ENCODE peak calls at places on chromosomes 3 and 15, in seven cellular contexts. N, F, C, U, M, Q and P are unnamed samples.

GRCh38 chr15:81843226-81843625 is 202.6 kb downstream of the MEX3B start:
- DNase-seq in N (no peak), F (no peak), C (no peak), U (no peak), M (no peak), Q (no peak), P (no peak)

GRCh38 chr3:24119321-24119751 is 174.2 kb downstream of the NR1D2 start:
- DNase-seq in N (no peak), F (peak; percentile 86), C (no peak), U (peak; percentile 87), M (no peak), Q (peak; percentile 86), P (no peak)

GRCh38 chr15:74531144-74531811 is 9.7 kb upstream of the ARID3B start:
- DNase-seq in N (no peak), F (peak; percentile 69), C (peak; percentile 91), U (peak; percentile 78), M (no peak), Q (peak; percentile 89), P (peak; percentile 53)

GRCh38 chr3:120853416-120853815 is 54.6 kb upstream of the STXBP5L start:
- DNase-seq in N (no peak), F (no peak), C (no peak), U (no peak), M (no peak), Q (no peak), P (no peak)

GRCh38 chr15:70200003-70200410 is 102.3 kb upstream of the TLE3 start:
- DNase-seq in N (no peak), F (no peak), C (no peak), U (no peak), M (no peak), Q (no peak), P (no peak)

GRCh38 chr3:179604336-179605078 is at the start of the genes MRPL47 and NDUFB5:
- DNase-seq in N (peak; percentile 96), F (peak; percentile 98), C (peak; percentile 90), U (peak; percentile 99), M (peak; percentile 93), Q (peak; percentile 94), P (peak; percentile 85)

GRCh38 chr3:12706504-12707253 is 42.8 kb upstream of the RAF1 start:
- DNase-seq in N (peak; percentile 46), F (peak; percentile 78), C (no peak), U (peak; percentile 85), M (peak; percentile 24), Q (peak; percentile 78), P (no peak)

GRCh38 chr15:61527836-61528589 is 298.9 kb upstream of the RORA start:
- DNase-seq in N (no peak), F (no peak), C (no peak), U (no peak), M (no peak), Q (no peak), P (no peak)

GRCh38 chr3:114698355-114699105 is 404.7 kb downstream of the TIGIT start:
- DNase-seq in N (no peak), F (no peak), C (no peak), U (no peak), M (no peak), Q (no peak), P (no peak)

GRCh38 chr3:26621891-26622633 is 510 bp upstream of the LRRC3B start:
- DNase-seq in N (no peak), F (no peak), C (no peak), U (no peak), M (no peak), Q (no peak), P (no peak)

GRCh38 chr3:53518495-53518981 is 24.1 kb downstream of the CACNA1D start:
- DNase-seq in N (no peak), F (peak; percentile 28), C (no peak), U (no peak), M (no peak), Q (peak; percentile 54), P (no peak)

GRCh38 chr15:31974855-31975421 is 55.4 kb upstream of the CHRNA7 start:
- DNase-seq in N (no peak), F (peak; percentile 23), C (no peak), U (peak; percentile 50), M (no peak), Q (peak; percentile 12), P (no peak)

GRCh38 chr3:147007736-147008245 is 398.6 kb downstream of the ZIC4 start:
- DNase-seq in N (no peak), F (no peak), C (no peak), U (peak; percentile 58), M (no peak), Q (no peak), P (no peak)

GRCh38 chr15:77030928-77031375 is 36.0 kb downstream of the PSTPIP1 start:
- DNase-seq in N (peak; percentile 15), F (no peak), C (no peak), U (no peak), M (no peak), Q (no peak), P (no peak)

GRCh38 chr15:59436774-59437472 is 1.1 kb upstream of the FAM81A start:
- DNase-seq in N (no peak), F (no peak), C (no peak), U (peak; percentile 7), M (no peak), Q (no peak), P (no peak)

GRCh38 chr3:168498194-168498593 is 402.5 kb upstream of the GOLIM4 start:
- DNase-seq in N (no peak), F (no peak), C (no peak), U (no peak), M (no peak), Q (no peak), P (no peak)

GRCh38 chr3:24508423-24508839 is 13.8 kb upstream of the THRB start:
- DNase-seq in N (no peak), F (peak; percentile 84), C (no peak), U (peak; percentile 76), M (no peak), Q (peak; percentile 95), P (no peak)

GRCh38 chr3:105836533-105836932 is 32.3 kb downstream of the CBLB start:
- DNase-seq in N (no peak), F (peak; percentile 73), C (peak; percentile 28), U (peak; percentile 91), M (no peak), Q (peak; percentile 88), P (no peak)

GRCh38 chr15:53580371-53580770 is 179.1 kb downstream of the WDR72 start:
- DNase-seq in N (no peak), F (no peak), C (peak; percentile 7), U (no peak), M (no peak), Q (no peak), P (no peak)

GRCh38 chr3:32733631-32734229 is 48.7 kb downstream of the CNOT10 start:
- DNase-seq in N (no peak), F (peak; percentile 70), C (peak; percentile 5), U (peak; percentile 59), M (no peak), Q (peak; percentile 54), P (peak; percentile 19)

DNA sequence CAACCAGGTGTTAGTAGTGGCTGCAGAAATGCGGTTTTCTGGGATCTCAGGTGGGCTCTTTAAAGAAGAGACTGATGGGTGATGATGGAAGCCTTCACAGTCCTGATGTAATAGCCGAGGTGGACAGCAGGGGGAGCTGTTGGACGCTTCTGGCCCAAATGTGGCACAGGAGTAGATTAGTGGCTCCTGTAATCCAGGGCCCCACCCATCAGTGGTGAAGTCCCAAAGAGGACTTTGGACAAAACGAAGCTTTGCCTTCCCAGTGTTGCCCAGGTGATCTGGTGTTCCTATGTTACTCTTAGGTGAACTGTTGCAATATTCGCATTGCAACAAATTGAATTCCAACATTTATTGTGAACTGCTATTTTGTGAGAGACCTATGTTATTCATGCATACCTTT is 31.8 kb upstream of the MYZAP start:
- DNase-seq in N (peak; percentile 66), F (peak; percentile 40), C (no peak), U (peak; percentile 59), M (peak; percentile 71), Q (peak; percentile 56), P (no peak)
- H3K4me3 ChIP-seq in N (no peak overlapping the region), F (no peak overlapping the region), C (no peak overlapping the region), U (no peak overlapping the region), M (no peak overlapping the region), Q (no peak overlapping the region), P (no peak overlapping the region)

GRCh38 chr15:90644526-90644925 is 72.6 kb upstream of the BLM start:
- DNase-seq in N (no peak), F (no peak), C (no peak), U (no peak), M (no peak), Q (no peak), P (no peak)

GRCh38 chr15:90646662-90647305 is 70.4 kb upstream of the BLM start:
- DNase-seq in N (no peak), F (no peak), C (no peak), U (no peak), M (no peak), Q (no peak), P (no peak)

GRCh38 chr15:90643301-90643632 is 73.9 kb upstream of the BLM start:
- DNase-seq in N (no peak), F (no peak), C (no peak), U (no peak), M (no peak), Q (no peak), P (no peak)

GRCh38 chr15:90645873-90646605 is 71.1 kb upstream of the BLM start:
- DNase-seq in N (no peak), F (no peak), C (no peak), U (peak; percentile 25), M (no peak), Q (no peak), P (no peak)

GRCh38 chr15:90644946-90645725 is 72.0 kb upstream of the BLM start:
- DNase-seq in N (no peak), F (no peak), C (no peak), U (no peak), M (no peak), Q (no peak), P (no peak)
- H3K36me3 ChIP-seq in N (peaks cover 51% of the 10 kb centered on the region), F (peaks cover 16% of the 10 kb centered on the region), C (no peaks in the 10 kb centered on the region), U (no peaks in the 10 kb centered on the region), M (peaks cover 50% of the 10 kb centered on the region), Q (peaks cover 14% of the 10 kb centered on the region), P (peaks cover 17% of the 10 kb centered on the region)

GRCh38 chr3:170275832-170276231 is 53.6 kb downstream of the PRKCI start:
- DNase-seq in N (no peak), F (no peak), C (no peak), U (no peak), M (no peak), Q (no peak), P (no peak)

GRCh38 chr3:170274641-170275040 is 52.4 kb downstream of the PRKCI start:
- DNase-seq in N (no peak), F (no peak), C (no peak), U (no peak), M (no peak), Q (no peak), P (no peak)

GRCh38 chr3:170278632-170279031 is 56.4 kb downstream of the PRKCI start:
- DNase-seq in N (no peak), F (no peak), C (no peak), U (no peak), M (no peak), Q (no peak), P (no peak)

GRCh38 chr3:170277833-170278586 is 55.8 kb downstream of the PRKCI start:
- DNase-seq in N (no peak), F (peak; percentile 21), C (no peak), U (no peak), M (no peak), Q (no peak), P (no peak)
- H3K4me3 ChIP-seq in N (peak overlapping the region; percentile 16), F (no peak overlapping the region), C (no peak overlapping the region), U (no peak overlapping the region), M (no peak overlapping the region), Q (no peak overlapping the region), P (no peak overlapping the region)

DNA sequence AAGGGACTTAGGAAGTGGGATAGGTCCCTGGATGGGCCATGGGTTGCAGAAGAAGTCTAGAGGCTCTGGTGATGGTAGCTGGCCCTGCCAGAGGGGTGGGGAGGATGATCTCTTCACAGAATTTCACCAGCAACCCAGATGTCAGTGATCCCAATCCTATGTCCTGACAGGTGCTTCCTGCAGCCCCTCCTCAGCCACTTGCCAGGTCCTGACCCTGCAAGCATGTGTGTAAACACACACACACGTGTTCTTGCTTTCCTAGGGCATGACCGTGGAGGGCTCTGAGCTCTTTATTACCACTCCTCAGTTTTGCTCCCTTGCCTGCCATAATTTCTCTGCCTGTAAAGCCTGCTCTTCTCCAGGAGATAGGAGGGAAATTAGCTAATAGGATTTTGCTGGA is 12.5 kb downstream of the TEX264 start:
- DNase-seq in N (no peak), F (no peak), C (no peak), U (no peak), M (no peak), Q (no peak), P (no peak)
- H3K36me3 ChIP-seq in N (peaks cover 27% of the 10 kb centered on the region), F (peaks cover 7% of the 10 kb centered on the region), C (peaks cover 1% of the 10 kb centered on the region), U (no peaks in the 10 kb centered on the region), M (peaks cover 14% of the 10 kb centered on the region), Q (peaks cover 9% of the 10 kb centered on the region), P (peaks cover 10% of the 10 kb centered on the region)